ENCODE peak calls at places on chromosomes 6 and 20, in nine cellular contexts. B, O, K, F, U, Y, C, I and N are unnamed samples.

GRCh38 chr6:117906454-117906904 is 585 bp upstream of the SLC35F1 start:
- DNase-seq in U (no peak), O (no peak), I (no peak), Y (no peak), K (no peak), B (no peak), C (no peak), F (no peak), N (no peak)

GRCh38 chr6:17863971-17864754 is 123.3 kb downstream of the KIF13A start:
- DNase-seq in I (no peak), B (peak; percentile 68), K (no peak), Y (peak; percentile 82), C (no peak), O (no peak), F (no peak), U (peak; percentile 88), N (peak; percentile 92)

GRCh38 chr6:35727206-35727934 is 9.5 kb upstream of the ARMC12 start:
- DNase-seq in O (no peak), I (peak; percentile 93), F (peak; percentile 96), Y (peak; percentile 60), C (peak; percentile 55), B (peak; percentile 99), K (peak; percentile 44), U (peak; percentile 59), N (peak; percentile 41)

GRCh38 chr20:47241345-47241781 is 115.1 kb downstream of the ZMYND8 start:
- DNase-seq in K (no peak), O (no peak), B (peak; percentile 82), I (peak; percentile 57), C (no peak), U (peak; percentile 96), Y (no peak), F (peak; percentile 43), N (no peak)

GRCh38 chr6:127475823-127476176 is 16.6 kb upstream of the KIAA0408 start:
- DNase-seq in O (no peak), B (no peak), U (no peak), K (no peak), F (no peak), Y (no peak), I (no peak), C (no peak), N (no peak)

GRCh38 chr6:165880721-165881120 is 217.7 kb upstream of the PDE10A start:
- DNase-seq in C (no peak), O (no peak), K (no peak), B (no peak), I (no peak), U (peak; percentile 12), F (no peak), Y (no peak), N (no peak)

GRCh38 chr6:67639161-67639560 is 995.9 kb upstream of the ADGRB3 start:
- DNase-seq in B (no peak), Y (no peak), U (peak; percentile 45), I (no peak), F (no peak), C (no peak), O (no peak), K (no peak), N (no peak)

GRCh38 chr20:40090236-40090635 is 598.8 kb downstream of the MAFB start:
- DNase-seq in K (no peak), O (no peak), U (no peak), Y (no peak), I (no peak), C (no peak), B (no peak), F (no peak), N (no peak)

GRCh38 chr20:7879883-7880282 is 60.4 kb downstream of the HAO1 start:
- DNase-seq in U (peak; percentile 3), K (no peak), B (no peak), Y (no peak), F (no peak), I (no peak), O (no peak), C (no peak), N (peak; percentile 9)

GRCh38 chr6:154806804-154807203 is 73.6 kb downstream of the SCAF8 start:
- DNase-seq in K (no peak), C (no peak), F (no peak), I (no peak), Y (no peak), B (no peak), O (no peak), U (no peak), N (peak; percentile 16)

GRCh38 chr20:40599987-40600386 is 89.0 kb downstream of the MAFB start:
- DNase-seq in U (no peak), F (no peak), O (no peak), Y (no peak), C (no peak), B (no peak), I (no peak), K (no peak), N (no peak)

GRCh38 chr20:6769953-6770831 is 2.7 kb downstream of the BMP2 start:
- DNase-seq in F (peak; percentile 16), K (no peak), I (peak; percentile 46), Y (peak; percentile 62), B (peak; percentile 76), O (no peak), C (peak; percentile 52), U (peak; percentile 23), N (no peak)

GRCh38 chr20:59751075-59751711 is 146.9 kb downstream of the PHACTR3 start:
- DNase-seq in Y (peak; percentile 89), B (peak; percentile 77), O (no peak), I (peak; percentile 50), F (peak; percentile 44), K (peak; percentile 81), C (peak; percentile 93), U (no peak), N (peak; percentile 10)

GRCh38 chr6:81894286-81894685 is 141.8 kb upstream of the TENT5A start:
- DNase-seq in I (no peak), B (no peak), U (peak; percentile 75), F (peak; percentile 22), K (no peak), O (no peak), Y (no peak), C (no peak), N (no peak)

GRCh38 chr6:80605165-80605989 is 498.9 kb downstream of the BCKDHB start:
- DNase-seq in U (peak; percentile 49), B (no peak), F (no peak), Y (no peak), C (peak; percentile 46), K (peak; percentile 8), O (no peak), I (no peak), N (peak; percentile 47)

GRCh38 chr20:61812121-61812520 is 253.6 kb downstream of the TAF4 start:
- DNase-seq in U (no peak), B (no peak), I (no peak), K (no peak), Y (no peak), F (no peak), C (no peak), O (no peak), N (no peak)
- TF ChIP-seq CTCF in U (no peak), B (no peak), I (no peak), K (no peak), Y (no peak), F (no peak), C (no peak), O (no peak), N (no peak)

GRCh38 chr20:35621560-35621946 is 5.9 kb downstream of the SPAG4 start:
- DNase-seq in U (no peak), K (no peak), C (no peak), B (no peak), O (no peak), I (no peak), F (no peak), Y (no peak), N (no peak)
- TF ChIP-seq CTCF in U (no peak), K (peak; percentile 22), C (peak; percentile 18), B (no peak), O (no peak), I (no peak), F (no peak), Y (no peak), N (peak; percentile 44)

GRCh38 chr20:13549451-13549850 is 89.3 kb downstream of the TASP1 start:
- DNase-seq in F (no peak), K (no peak), C (no peak), Y (no peak), U (no peak), O (no peak), I (no peak), B (no peak), N (no peak)

GRCh38 chr20:13543783-13544182 is 94.9 kb downstream of the TASP1 start:
- DNase-seq in Y (no peak), I (no peak), C (no peak), F (no peak), B (no peak), K (no peak), U (no peak), O (no peak), N (no peak)

GRCh38 chr20:13552061-13552460 is 86.7 kb downstream of the TASP1 start:
- DNase-seq in K (no peak), U (peak; percentile 10), F (no peak), O (no peak), Y (no peak), I (no peak), B (no peak), C (no peak), N (peak; percentile 24)

GRCh38 chr20:13545755-13546154 is 93.0 kb downstream of the TASP1 start:
- DNase-seq in I (no peak), F (no peak), Y (no peak), U (peak; percentile 15), C (no peak), K (no peak), B (no peak), O (no peak), N (no peak)

DNA sequence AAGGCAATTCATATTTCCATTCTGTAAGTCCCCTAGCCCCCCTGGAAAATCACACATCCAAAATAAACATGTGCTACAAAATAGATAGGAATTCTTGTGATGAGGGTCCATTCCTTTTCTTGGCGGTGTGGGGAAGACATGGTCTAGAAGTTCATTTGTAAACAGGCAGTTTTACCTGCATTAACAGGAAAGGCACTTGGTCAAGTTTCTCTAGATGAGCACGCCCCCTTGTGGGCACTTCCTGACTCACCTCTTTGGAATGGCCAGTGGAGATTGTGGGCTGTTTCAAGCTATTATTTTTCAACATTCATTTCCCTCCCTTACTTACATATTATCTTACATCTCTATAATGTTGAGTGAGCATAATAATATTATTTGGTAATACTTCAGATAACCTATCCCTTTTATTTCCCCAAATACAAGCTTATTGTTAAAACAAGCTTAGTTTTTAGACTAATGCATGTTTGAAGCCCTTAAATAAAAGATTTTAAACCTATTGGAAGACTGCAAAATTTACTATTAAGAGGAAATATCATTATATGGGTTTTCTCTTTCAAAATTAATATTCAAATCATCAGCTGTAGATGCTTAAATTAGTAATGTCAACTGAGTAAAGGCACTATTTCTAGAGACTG is 92.1 kb downstream of the TASP1 start:
- DNase-seq in B (peak; percentile 89), C (peak; percentile 75), F (peak; percentile 40), Y (peak; percentile 64), U (peak; percentile 49), I (peak; percentile 71), O (peak; percentile 28), K (peak; percentile 83), N (peak; percentile 52)
- TF ChIP-seq CTCF in B (peak; percentile 46), C (peak; percentile 60), F (peak; percentile 26), Y (peak; percentile 92), U (peak; percentile 81), I (peak; percentile 62), O (peak; percentile 72), K (peak; percentile 85), N (peak; percentile 95)

DNA sequence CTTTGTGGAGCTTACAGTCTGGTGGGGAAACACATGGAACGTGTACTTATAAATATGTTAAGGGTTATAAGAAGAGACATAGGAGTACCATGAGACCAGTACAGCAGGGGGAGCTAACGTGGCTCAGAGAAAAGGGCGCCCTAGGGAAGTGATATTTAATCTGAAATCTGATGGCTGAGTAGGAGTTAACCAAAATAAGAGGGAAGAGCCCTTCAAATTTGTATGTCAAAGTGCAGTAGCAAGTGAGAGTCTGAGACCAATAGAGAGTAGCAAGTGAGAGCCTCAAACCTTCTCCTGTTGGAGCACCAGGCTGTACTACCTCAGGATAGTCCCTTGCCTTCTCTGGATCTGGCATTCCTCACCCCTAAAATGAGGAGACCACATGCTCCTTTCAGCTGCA is 6.1 kb upstream of the PKIG start:
- DNase-seq in C (peak; percentile 21), K (no peak), F (no peak), O (no peak), U (no peak), Y (no peak), B (no peak), I (no peak), N (peak; percentile 26)
- TF ChIP-seq CTCF in C (peak; percentile 24), K (no peak), F (no peak), O (no peak), U (peak; percentile 26), Y (no peak), B (no peak), I (peak; percentile 32), N (peak; percentile 65)